ENCODE peak calls at places on chromosomes 13 and 19, in five cellular contexts. X is HCT116, Z is HepG2, W is GM12878, U is SK-N-SH. F is an unnamed sample.

GRCh38 chr19:40613669-40614594 is 12.8 kb downstream of the LTBP4 start:
- DNase-seq in X (peak), Z (no peak), W (peak), U (no peak), F (no peak)

GRCh38 chr13:59119475-59119874 is 1044.3 kb downstream of the DIAPH3 start:
- DNase-seq in X (no peak), Z (no peak), W (no peak), U (no peak), F (no peak)

GRCh38 chr19:10412257-10412977 is 7.9 kb upstream of the PDE4A start:
- DNase-seq in X (no peak), Z (no peak), W (peak), U (no peak), F (no peak)

GRCh38 chr13:74040200-74040599 is 94.0 kb downstream of the KLF12 start:
- DNase-seq in X (peak), Z (peak), W (no peak), U (peak), F (peak)

GRCh38 chr19:40381321-40381720 is 8.7 kb downstream of the HIPK4 start:
- DNase-seq in X (no peak), Z (no peak), W (no peak), U (peak), F (no peak)

GRCh38 chr19:19670070-19670551 is 1.5 kb downstream of the ZNF101 start:
- DNase-seq in X (no peak), Z (no peak), W (no peak), U (no peak), F (peak)

GRCh38 chr13:113724780-113725315 is 34.2 kb upstream of the TMEM255B start:
- DNase-seq in X (peak), Z (peak), W (peak), U (peak), F (no peak)

GRCh38 chr13:110492299-110493160 is 69.0 kb downstream of the RAB20 start:
- DNase-seq in X (no peak), Z (no peak), W (no peak), U (no peak), F (no peak)

GRCh38 chr19:55554749-55555152 is 9.4 kb upstream of the SBK3 start:
- DNase-seq in X (no peak), Z (peak), W (no peak), U (no peak), F (no peak)

GRCh38 chr19:51607920-51608562 is 22.2 kb downstream of the SIGLEC5 start:
- DNase-seq in X (peak), Z (peak), W (no peak), U (no peak), F (peak)

GRCh38 chr19:437027-437426 is 23.8 kb downstream of the SHC2 start:
- DNase-seq in X (no peak), Z (no peak), W (no peak), U (no peak), F (no peak)

GRCh38 chr19:49807174-49807830 is 5.8 kb downstream of the FUZ start:
- DNase-seq in X (no peak), Z (no peak), W (no peak), U (no peak), F (no peak)

GRCh38 chr13:27006519-27007161 is 165.0 kb downstream of the USP12 start:
- DNase-seq in X (peak), Z (no peak), W (no peak), U (peak), F (peak)

GRCh38 chr19:41570179-41570578 is 5.8 kb upstream of the CEACAM21 start:
- DNase-seq in X (no peak), Z (no peak), W (no peak), U (no peak), F (no peak)

GRCh38 chr13:58085819-58086218 is 454.3 kb downstream of the PCDH17 start:
- DNase-seq in X (no peak), Z (no peak), W (no peak), U (no peak), F (no peak)

GRCh38 chr13:107563099-107563925 is 652.0 kb downstream of the LIG4 start:
- DNase-seq in X (no peak), Z (peak), W (no peak), U (peak), F (no peak)

GRCh38 chr13:37666036-37666435 is 67.5 kb upstream of the POSTN start:
- DNase-seq in X (no peak), Z (no peak), W (no peak), U (no peak), F (no peak)

GRCh38 chr19:892243-892996 is 567 bp downstream of the MED16 start:
- DNase-seq in X (no peak), Z (no peak), W (no peak), U (peak), F (no peak)

GRCh38 chr19:49469828-49470614 is 4.0 kb upstream of the FLT3LG start:
- DNase-seq in X (no peak), Z (no peak), W (peak), U (no peak), F (no peak)

GRCh38 chr19:15280915-15281683 is 48.9 kb upstream of the EPHX3 start:
- DNase-seq in X (no peak), Z (peak), W (no peak), U (peak), F (no peak)
- TF ChIP-seq YY1 in X (no peak), Z (no peak), W (no peak), U (no peak), F (no peak)

DNA sequence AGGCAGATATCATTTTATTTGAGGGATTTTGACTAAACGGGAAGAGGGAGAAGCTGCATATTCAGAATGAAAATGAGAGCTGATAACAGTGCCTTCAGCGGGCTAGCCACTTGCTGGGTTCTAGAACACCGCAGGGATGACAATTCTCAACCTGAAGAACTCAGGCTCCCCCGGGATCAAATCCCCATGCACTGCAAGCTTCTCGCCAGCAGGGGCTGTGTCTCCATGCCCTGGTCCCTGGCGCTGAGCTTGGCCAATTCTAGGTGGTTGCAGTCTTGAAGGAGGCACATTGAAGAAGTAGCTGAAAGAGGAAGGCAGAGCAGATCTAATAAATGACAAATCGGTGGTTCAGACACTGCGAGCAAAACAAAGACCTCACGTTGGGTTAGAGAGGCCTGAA is 128.7 kb downstream of the UQCRFS1 start:
- DNase-seq in X (no peak), Z (no peak), W (no peak), U (peak), F (no peak)
- TF ChIP-seq YY1 in X (no peak), Z (no peak), W (no peak), U (no peak), F (no peak)

GRCh38 chr13:79096099-79096498 is 310.0 kb downstream of the RBM26 start:
- DNase-seq in X (no peak), Z (no peak), W (no peak), U (no peak), F (no peak)
- TF ChIP-seq YY1 in X (no peak), Z (no peak), W (no peak), U (no peak), F (no peak)

GRCh38 chr13:97338571-97338970 is 95.4 kb upstream of the RAP2A start:
- DNase-seq in X (no peak), Z (no peak), W (no peak), U (no peak), F (no peak)

GRCh38 chr13:97337985-97338384 is 96.0 kb upstream of the RAP2A start:
- DNase-seq in X (no peak), Z (no peak), W (no peak), U (no peak), F (no peak)

GRCh38 chr13:97340399-97340798 is 93.6 kb upstream of the RAP2A start:
- DNase-seq in X (no peak), Z (no peak), W (no peak), U (no peak), F (no peak)

GRCh38 chr13:97339989-97340361 is 94.0 kb upstream of the RAP2A start:
- DNase-seq in X (no peak), Z (no peak), W (no peak), U (no peak), F (no peak)

GRCh38 chr13:97339019-97339988 is 94.7 kb upstream of the RAP2A start:
- DNase-seq in X (no peak), Z (no peak), W (no peak), U (no peak), F (no peak)
- TF ChIP-seq YY1 in X (no peak), Z (no peak), W (no peak), U (no peak), F (no peak)

GRCh38 chr19:18502236-18502632 is 19.6 kb downstream of the ELL start:
- DNase-seq in X (no peak), Z (no peak), W (no peak), U (no peak), F (no peak)

GRCh38 chr19:18501351-18501750 is 20.5 kb downstream of the ELL start:
- DNase-seq in X (no peak), Z (no peak), W (no peak), U (no peak), F (no peak)

GRCh38 chr19:18502633-18503294 is 19.1 kb downstream of the ELL start:
- DNase-seq in X (no peak), Z (no peak), W (no peak), U (peak), F (no peak)

GRCh38 chr19:18500820-18501219 is 21.1 kb downstream of the ELL start:
- DNase-seq in X (no peak), Z (no peak), W (no peak), U (no peak), F (no peak)

GRCh38 chr19:18501832-18502231 is 20.0 kb downstream of the ELL start:
- DNase-seq in X (no peak), Z (no peak), W (no peak), U (no peak), F (no peak)
- TF ChIP-seq YY1 in X (no peak), Z (no peak), W (no peak), U (no peak), F (no peak)

GRCh38 chr19:38015216-38015615 is 108.2 kb downstream of the SIPA1L3 start:
- DNase-seq in X (no peak), Z (no peak), W (no peak), U (no peak), F (no peak)

GRCh38 chr19:38012290-38012689 is 105.3 kb downstream of the SIPA1L3 start:
- DNase-seq in X (no peak), Z (no peak), W (no peak), U (no peak), F (no peak)

GRCh38 chr19:38015771-38016170 is 108.8 kb downstream of the SIPA1L3 start:
- DNase-seq in X (no peak), Z (no peak), W (no peak), U (no peak), F (no peak)

GRCh38 chr19:38012944-38013343 is 105.9 kb downstream of the SIPA1L3 start:
- DNase-seq in X (no peak), Z (no peak), W (no peak), U (no peak), F (no peak)

GRCh38 chr19:38013913-38014575 is 107.0 kb downstream of the SIPA1L3 start:
- DNase-seq in X (no peak), Z (no peak), W (no peak), U (no peak), F (no peak)
- TF ChIP-seq YY1 in X (no peak), Z (no peak), W (no peak), U (no peak), F (no peak)

GRCh38 chr19:13747098-13747453 is 17.2 kb upstream of the MRI1 start:
- DNase-seq in X (no peak), Z (no peak), W (no peak), U (no peak), F (no peak)

GRCh38 chr19:13742756-13743155 is 21.6 kb upstream of the MRI1 start:
- DNase-seq in X (no peak), Z (no peak), W (no peak), U (no peak), F (no peak)

GRCh38 chr19:13744179-13744578 is 20.1 kb upstream of the MRI1 start:
- DNase-seq in X (no peak), Z (no peak), W (no peak), U (no peak), F (no peak)

GRCh38 chr19:13751436-13751835 is 12.9 kb upstream of the MRI1 start:
- DNase-seq in X (no peak), Z (no peak), W (no peak), U (no peak), F (no peak)

GRCh38 chr19:13748169-13748884 is 16.0 kb upstream of the MRI1 start:
- DNase-seq in X (no peak), Z (no peak), W (no peak), U (peak), F (peak)
- TF ChIP-seq YY1 in X (no peak), Z (no peak), W (peak), U (no peak), F (no peak)